ENCODE peak calls at places on chromosomes 12 and 14, in seven cellular contexts. One of them, this sample, is unnamed.

GRCh38 chr12:89825591-89826449 is 117.2 kb upstream of the ATP2B1 start:
- DNase-seq in uterus: no peak
- DNase-seq in AG20443: peak
- DNase-seq in skeletal muscle cell: no peak
- DNase-seq in CD4-positive, alpha-beta T cell: no peak
- DNase-seq in Calu3: no peak
- DNase-seq in activated CD8-positive, alpha-beta memory T cell treated with anti-CD3 and anti-CD28 coated beads, Interleukin-2, amount 10 ng/mL, durations not matched to agents 7 days and 5 days: no peak
- DNase-seq in this sample: no peak

GRCh38 chr14:56539862-56540261 is 39.7 kb upstream of the TMEM260 start:
- DNase-seq in skeletal muscle cell: no peak
- DNase-seq in activated CD8-positive, alpha-beta memory T cell treated with anti-CD3 and anti-CD28 coated beads, Interleukin-2, amount 10 ng/mL, durations not matched to agents 7 days and 5 days: no peak
- DNase-seq in CD4-positive, alpha-beta T cell: no peak
- DNase-seq in AG20443: no peak
- DNase-seq in uterus: no peak
- DNase-seq in Calu3: no peak
- DNase-seq in this sample: no peak

GRCh38 chr12:117280019-117280680 is 81.3 kb downstream of the NOS1 start:
- DNase-seq in AG20443: no peak
- DNase-seq in activated CD8-positive, alpha-beta memory T cell treated with anti-CD3 and anti-CD28 coated beads, Interleukin-2, amount 10 ng/mL, durations not matched to agents 7 days and 5 days: no peak
- DNase-seq in CD4-positive, alpha-beta T cell: no peak
- DNase-seq in Calu3: no peak
- DNase-seq in uterus: no peak
- DNase-seq in skeletal muscle cell: no peak
- DNase-seq in this sample: no peak

GRCh38 chr12:80778005-80778541 is 61.4 kb downstream of the MYF5 start:
- DNase-seq in AG20443: peak
- DNase-seq in CD4-positive, alpha-beta T cell: no peak
- DNase-seq in uterus: peak
- DNase-seq in Calu3: peak
- DNase-seq in skeletal muscle cell: peak
- DNase-seq in activated CD8-positive, alpha-beta memory T cell treated with anti-CD3 and anti-CD28 coated beads, Interleukin-2, amount 10 ng/mL, durations not matched to agents 7 days and 5 days: peak
- DNase-seq in this sample: peak

GRCh38 chr12:92337128-92337527 is 191.5 kb upstream of the BTG1 start:
- DNase-seq in skeletal muscle cell: no peak
- DNase-seq in activated CD8-positive, alpha-beta memory T cell treated with anti-CD3 and anti-CD28 coated beads, Interleukin-2, amount 10 ng/mL, durations not matched to agents 7 days and 5 days: no peak
- DNase-seq in uterus: no peak
- DNase-seq in AG20443: no peak
- DNase-seq in CD4-positive, alpha-beta T cell: no peak
- DNase-seq in Calu3: no peak
- DNase-seq in this sample: peak

GRCh38 chr14:76525106-76525825 is 149.3 kb downstream of the ESRRB start:
- DNase-seq in uterus: no peak
- DNase-seq in skeletal muscle cell: no peak
- DNase-seq in activated CD8-positive, alpha-beta memory T cell treated with anti-CD3 and anti-CD28 coated beads, Interleukin-2, amount 10 ng/mL, durations not matched to agents 7 days and 5 days: no peak
- DNase-seq in Calu3: no peak
- DNase-seq in CD4-positive, alpha-beta T cell: no peak
- DNase-seq in AG20443: no peak
- DNase-seq in this sample: no peak

GRCh38 chr14:41606249-41607118 is at the start of gene LRFN5:
- DNase-seq in CD4-positive, alpha-beta T cell: no peak
- DNase-seq in uterus: peak
- DNase-seq in activated CD8-positive, alpha-beta memory T cell treated with anti-CD3 and anti-CD28 coated beads, Interleukin-2, amount 10 ng/mL, durations not matched to agents 7 days and 5 days: no peak
- DNase-seq in Calu3: no peak
- DNase-seq in AG20443: peak
- DNase-seq in skeletal muscle cell: no peak
- DNase-seq in this sample: no peak

GRCh38 chr12:1533205-1533601 is 61.2 kb downstream of the FBXL14 start:
- DNase-seq in skeletal muscle cell: no peak
- DNase-seq in CD4-positive, alpha-beta T cell: no peak
- DNase-seq in activated CD8-positive, alpha-beta memory T cell treated with anti-CD3 and anti-CD28 coated beads, Interleukin-2, amount 10 ng/mL, durations not matched to agents 7 days and 5 days: peak
- DNase-seq in uterus: no peak
- DNase-seq in AG20443: no peak
- DNase-seq in Calu3: no peak
- DNase-seq in this sample: no peak

GRCh38 chr12:94649349-94650142 is 811 bp downstream of the TMCC3 start:
- DNase-seq in skeletal muscle cell: no peak
- DNase-seq in uterus: peak
- DNase-seq in AG20443: peak
- DNase-seq in Calu3: peak
- DNase-seq in CD4-positive, alpha-beta T cell: no peak
- DNase-seq in activated CD8-positive, alpha-beta memory T cell treated with anti-CD3 and anti-CD28 coated beads, Interleukin-2, amount 10 ng/mL, durations not matched to agents 7 days and 5 days: no peak
- DNase-seq in this sample: no peak

GRCh38 chr12:75587340-75588106 is 76.1 kb upstream of the KRR1 start:
- DNase-seq in CD4-positive, alpha-beta T cell: no peak
- DNase-seq in AG20443: no peak
- DNase-seq in Calu3: no peak
- DNase-seq in skeletal muscle cell: no peak
- DNase-seq in activated CD8-positive, alpha-beta memory T cell treated with anti-CD3 and anti-CD28 coated beads, Interleukin-2, amount 10 ng/mL, durations not matched to agents 7 days and 5 days: no peak
- DNase-seq in uterus: no peak
- DNase-seq in this sample: no peak

GRCh38 chr14:68894802-68895201 is 84.3 kb downstream of the ACTN1 start:
- DNase-seq in Calu3: no peak
- DNase-seq in activated CD8-positive, alpha-beta memory T cell treated with anti-CD3 and anti-CD28 coated beads, Interleukin-2, amount 10 ng/mL, durations not matched to agents 7 days and 5 days: no peak
- DNase-seq in uterus: no peak
- DNase-seq in skeletal muscle cell: no peak
- DNase-seq in AG20443: peak
- DNase-seq in CD4-positive, alpha-beta T cell: no peak
- DNase-seq in this sample: no peak

GRCh38 chr14:68779761-68780323 is 13.0 kb downstream of the ZFP36L1 start:
- DNase-seq in uterus: peak
- DNase-seq in Calu3: no peak
- DNase-seq in CD4-positive, alpha-beta T cell: no peak
- DNase-seq in AG20443: peak
- DNase-seq in skeletal muscle cell: peak
- DNase-seq in activated CD8-positive, alpha-beta memory T cell treated with anti-CD3 and anti-CD28 coated beads, Interleukin-2, amount 10 ng/mL, durations not matched to agents 7 days and 5 days: peak
- DNase-seq in this sample: no peak

GRCh38 chr12:19428261-19428660 is 11.0 kb upstream of the AEBP2 start:
- DNase-seq in Calu3: no peak
- DNase-seq in skeletal muscle cell: no peak
- DNase-seq in AG20443: no peak
- DNase-seq in uterus: no peak
- DNase-seq in activated CD8-positive, alpha-beta memory T cell treated with anti-CD3 and anti-CD28 coated beads, Interleukin-2, amount 10 ng/mL, durations not matched to agents 7 days and 5 days: peak
- DNase-seq in CD4-positive, alpha-beta T cell: no peak
- DNase-seq in this sample: no peak

GRCh38 chr14:68768316-68768715 is 24.6 kb downstream of the ZFP36L1 start:
- DNase-seq in activated CD8-positive, alpha-beta memory T cell treated with anti-CD3 and anti-CD28 coated beads, Interleukin-2, amount 10 ng/mL, durations not matched to agents 7 days and 5 days: no peak
- DNase-seq in skeletal muscle cell: no peak
- DNase-seq in Calu3: no peak
- DNase-seq in uterus: no peak
- DNase-seq in AG20443: no peak
- DNase-seq in CD4-positive, alpha-beta T cell: no peak
- DNase-seq in this sample: no peak

This sample was measured in NCI-H748 treated with DMSO at 0.1 percent for 48 hours.